ENCODE peak calls at places on chromosomes 11 and 22, in four cellular contexts. J is breast epithelium, G is uterus, I is tibial nerve. L is an unnamed sample.

GRCh38 chr11:4495986-4496385 is 13.5 kb downstream of the OR52K1 start:
- DNase-seq in I (no peak), J (no peak), G (no peak), L (no peak)

GRCh38 chr11:26326793-26327400 is 5.0 kb upstream of the ANO3 start:
- DNase-seq in I (no peak), J (no peak), G (no peak), L (no peak)

GRCh38 chr11:65352783-65353182 is 1.8 kb upstream of the TIGD3 start:
- DNase-seq in I (no peak), J (no peak), G (no peak), L (no peak)

GRCh38 chr11:36376888-36377758 is 81.0 kb downstream of the PRR5L start:
- DNase-seq in J (no peak), I (peak; percentile 28), G (peak; percentile 31), L (peak; percentile 67)

GRCh38 chr11:9529333-9529648 is 44.2 kb upstream of the WEE1 start:
- DNase-seq in J (peak; percentile 62), I (no peak), G (peak; percentile 33), L (no peak)

GRCh38 chr11:1251236-1251770 is 28.4 kb downstream of the MUC5B start:
- DNase-seq in G (no peak), I (no peak), J (no peak), L (no peak)

GRCh38 chr11:8694137-8694536 is 11.5 kb downstream of the RPL27A start:
- DNase-seq in G (no peak), I (no peak), J (no peak), L (no peak)

GRCh38 chr11:12221136-12221535 is 110.7 kb downstream of the MICAL2 start:
- DNase-seq in I (no peak), J (no peak), G (no peak), L (no peak)

GRCh38 chr11:75547617-75548054 is 14.4 kb upstream of the SERPINH1 start:
- DNase-seq in J (no peak), G (peak; percentile 76), I (peak; percentile 67), L (peak; percentile 56)

GRCh38 chr11:116257092-116257491 is 515.7 kb downstream of the BUD13 start:
- DNase-seq in J (no peak), I (no peak), G (no peak), L (no peak)

GRCh38 chr22:24358105-24358836 is 69.1 kb upstream of the ADORA2A start:
- DNase-seq in I (no peak), G (no peak), J (no peak), L (no peak)

GRCh38 chr11:18384157-18384641 is 10.2 kb upstream of the LDHA start:
- DNase-seq in G (peak; percentile 71), J (peak; percentile 88), I (peak; percentile 80), L (no peak)

GRCh38 chr22:17114958-17115235 is 6.3 kb downstream of the TMEM121B start:
- DNase-seq in I (no peak), J (no peak), G (no peak), L (no peak)

GRCh38 chr22:36317658-36318271 is 64.8 kb downstream of the APOL1 start:
- DNase-seq in G (no peak), I (no peak), J (no peak), L (peak; percentile 16)

GRCh38 chr11:64934765-64935633 is 694 bp downstream of the GPHA2 start:
- DNase-seq in I (no peak), G (no peak), J (no peak), L (no peak)

GRCh38 chr11:976431-977160 is 50.9 kb downstream of the AP2A2 start:
- DNase-seq in G (no peak), J (no peak), I (peak; percentile 19), L (no peak)

GRCh38 chr11:19380375-19380774 is 139.6 kb upstream of the E2F8 start:
- DNase-seq in G (no peak), J (no peak), I (no peak), L (no peak)

GRCh38 chr11:120336641-120337132 is 474 bp downstream of the ARHGEF12 start:
- DNase-seq in J (no peak), G (no peak), I (no peak), L (no peak)

GRCh38 chr11:69666261-69666660 is 8.9 kb downstream of the LTO1 start:
- DNase-seq in J (no peak), I (no peak), G (peak; percentile 12), L (no peak)

GRCh38 chr11:32333335-32333991 is 101.9 kb downstream of the WT1 start:
- DNase-seq in J (peak; percentile 55), I (peak; percentile 71), G (peak; percentile 80), L (peak; percentile 20)

GRCh38 chr11:112797653-112798293 is 163.4 kb upstream of the NCAM1 start:
- DNase-seq in G (no peak), J (no peak), I (no peak), L (no peak)

GRCh38 chr11:3627291-3627690 is 14.5 kb downstream of the ART5 start:
- DNase-seq in G (no peak), J (no peak), I (no peak), L (no peak)

GRCh38 chr22:29151316-29151715 is 54.4 kb upstream of the EMID1 start:
- DNase-seq in J (no peak), G (no peak), I (no peak), L (no peak)

GRCh38 chr11:106152013-106152412 is 74.6 kb downstream of the AASDHPPT start:
- DNase-seq in J (no peak), I (no peak), G (no peak), L (no peak)

GRCh38 chr11:122276221-122276620 is 160.2 kb upstream of the BLID start:
- DNase-seq in J (no peak), I (no peak), G (no peak), L (no peak)

GRCh38 chr11:66561178-66561974 is 7.0 kb downstream of the CTSF start:
- DNase-seq in J (no peak), I (no peak), G (no peak), L (no peak)

GRCh38 chr22:24706732-24707476 is 67.6 kb downstream of the PIWIL3 start:
- DNase-seq in I (no peak), G (no peak), J (no peak), L (no peak)

GRCh38 chr11:113817626-113818025 is 38.0 kb downstream of the CLDN25 start:
- DNase-seq in J (peak; percentile 57), G (no peak), I (no peak), L (no peak)

GRCh38 chr22:23403152-23403719 is 176.9 kb downstream of the IGLL1 start:
- DNase-seq in I (no peak), J (peak; percentile 39), G (no peak), L (no peak)

GRCh38 chr22:27405672-27406388 is 395.7 kb downstream of the MN1 start:
- DNase-seq in G (peak; percentile 26), I (peak; percentile 44), J (peak; percentile 63), L (no peak)

DNA sequence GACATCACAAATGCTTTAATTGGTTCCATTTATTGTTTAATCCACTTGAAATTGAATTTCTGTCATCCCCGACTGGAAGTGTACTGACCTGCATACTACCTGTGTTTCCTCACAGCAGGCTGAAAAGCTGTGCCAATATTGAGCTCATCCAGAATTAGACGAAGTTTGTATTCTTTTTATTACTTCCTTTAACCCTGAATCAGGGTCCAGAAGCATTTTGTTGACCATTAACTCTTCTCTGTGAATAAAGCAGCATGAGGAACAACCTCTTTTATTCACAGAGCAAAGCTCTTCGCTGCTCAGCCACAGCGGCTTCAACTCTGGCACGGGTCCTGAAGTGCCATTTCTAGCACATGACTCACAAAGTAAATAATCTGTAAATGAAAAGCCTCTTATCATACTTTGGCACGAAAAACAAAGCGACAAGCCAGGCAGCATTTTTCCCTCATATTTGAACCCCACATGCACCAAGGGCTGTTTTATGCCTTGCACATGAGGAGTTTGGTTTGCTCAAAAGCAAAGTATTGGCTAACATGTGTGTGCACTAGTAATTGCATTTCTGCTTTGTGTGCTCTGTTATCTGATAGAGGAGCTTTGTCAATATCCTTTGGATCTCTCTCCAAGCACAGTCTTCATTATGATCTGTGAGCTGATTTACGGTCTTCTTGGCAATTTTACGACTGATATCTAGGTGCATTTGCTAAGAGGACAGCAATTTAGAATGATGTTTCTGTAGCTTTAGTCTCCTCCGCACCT is 33.0 kb upstream of the APOBEC3A start:
- DNase-seq in I (peak; percentile 67), G (peak; percentile 77), J (peak; percentile 77), L (no peak)
- H3K27ac ChIP-seq in I (peak overlapping the region; percentile 88), G (peak overlapping the region; percentile 83), J (peak overlapping the region; percentile 88), L (no peak overlapping the region)

GRCh38 chr11:62322524-62322923 is 14.7 kb upstream of the ASRGL1 start:
- DNase-seq in I (no peak), G (no peak), J (no peak), L (no peak)

DNA sequence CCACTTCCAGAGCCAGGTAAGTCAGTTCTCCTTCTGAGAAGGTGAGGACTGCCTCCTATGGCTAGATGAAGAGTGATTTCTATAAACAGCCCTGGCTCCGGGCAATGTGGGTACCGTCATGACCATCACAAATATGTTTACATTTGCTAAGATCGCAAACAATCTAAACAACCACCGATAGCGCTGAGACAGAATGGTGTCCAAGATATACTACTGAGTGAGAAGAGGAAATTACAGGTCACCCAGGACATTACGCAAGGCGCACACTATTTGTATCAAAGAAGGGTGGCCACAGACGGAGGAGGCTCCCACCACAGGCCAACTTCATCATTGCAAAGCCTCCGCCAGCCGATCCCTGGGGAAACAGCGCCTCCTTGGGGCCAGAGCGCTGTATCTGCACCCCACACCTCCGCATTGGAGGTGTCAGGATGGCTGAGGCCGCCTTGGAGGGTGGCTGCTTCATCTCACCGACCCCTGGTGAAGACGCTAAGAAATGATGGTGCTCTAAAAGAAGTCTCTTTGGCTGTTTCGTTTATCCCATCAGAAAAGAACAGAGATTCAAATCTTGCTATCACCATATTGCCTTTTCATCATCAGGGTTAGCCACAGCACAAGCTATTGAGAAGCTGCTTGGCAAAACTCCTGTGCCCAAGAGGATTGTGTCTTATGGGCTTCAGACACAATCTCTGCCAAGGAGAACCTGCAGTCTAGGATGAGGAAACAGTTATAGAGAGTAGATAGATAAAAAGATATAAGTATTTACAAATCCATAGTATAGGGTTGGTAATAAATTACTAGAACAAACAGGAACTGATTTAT is 12.3 kb upstream of the ASRGL1 start:
- DNase-seq in J (no peak), I (peak; percentile 16), G (no peak), L (peak; percentile 37)
- TF ChIP-seq CTCF in J (no peak), I (peak; percentile 53), G (no peak), L (peak; percentile 65)

DNA sequence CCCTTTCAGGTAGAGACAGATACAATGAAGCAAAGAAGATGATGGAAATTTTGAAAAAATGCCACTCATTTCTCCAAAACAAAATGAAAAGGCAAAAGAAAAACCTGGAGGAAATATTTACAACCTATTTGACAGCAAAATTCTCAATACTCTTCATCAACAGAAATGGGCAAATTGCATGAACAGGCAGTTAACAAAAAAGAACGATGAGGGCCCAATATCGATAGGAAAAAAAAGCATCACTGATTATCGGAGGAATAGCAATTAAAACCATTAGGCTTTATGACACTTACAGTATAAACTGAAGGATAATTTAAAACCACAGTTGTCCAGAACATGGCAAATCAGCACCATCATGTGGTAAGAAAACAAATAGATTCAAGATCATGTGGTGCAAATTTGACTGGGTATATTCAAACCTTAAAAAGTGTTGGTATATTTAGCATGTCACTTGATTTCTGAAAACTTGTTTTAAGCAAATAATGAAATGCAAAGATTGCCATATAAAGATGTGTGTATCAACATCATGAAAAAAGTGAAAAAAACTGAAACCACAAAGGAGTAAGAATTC is 222.9 kb downstream of the BRD1 start:
- DNase-seq in J (no peak), G (no peak), I (no peak), L (no peak)
- H3K9me3 ChIP-seq in J (peaks cover 29% of the 10 kb centered on the region), G (no peaks in the 10 kb centered on the region), I (no peaks in the 10 kb centered on the region), L (peaks cover 5% of the 10 kb centered on the region)

GRCh38 chr22:49426618-49427266 is 400.9 kb downstream of the BRD1 start:
- DNase-seq in J (peak; percentile 35), I (no peak), G (no peak), L (no peak)

GRCh38 chr22:49429066-49429465 is 398.6 kb downstream of the BRD1 start:
- DNase-seq in J (no peak), I (no peak), G (no peak), L (no peak)

GRCh38 chr22:49426098-49426497 is 401.6 kb downstream of the BRD1 start:
- DNase-seq in G (no peak), J (peak; percentile 33), I (no peak), L (no peak)

GRCh38 chr22:49427941-49428340 is 399.7 kb downstream of the BRD1 start:
- DNase-seq in I (no peak), J (peak; percentile 20), G (no peak), L (no peak)

GRCh38 chr22:49427341-49427740 is 400.3 kb downstream of the BRD1 start:
- DNase-seq in J (peak; percentile 19), G (no peak), I (no peak), L (no peak)
- H3K27ac ChIP-seq in J (no peak overlapping the region), G (no peak overlapping the region), I (no peak overlapping the region), L (no peak overlapping the region)